ENCODE peak calls at places on chromosomes 16 and 17, in four cellular contexts. Q is OCI-LY7, C is Calu3, R is A549. N is an unnamed sample.

GRCh38 chr17:44793885-44794698 is 35.3 kb downstream of the ADAM11 start:
- DNase-seq in Q (no peak), C (no peak), R (no peak), N (no peak)

GRCh38 chr17:64262125-64262421 is 987 bp downstream of the TEX2 start:
- DNase-seq in Q (no peak), C (no peak), R (no peak), N (no peak)

GRCh38 chr17:57407287-57408063 is 151.2 kb downstream of the MSI2 start:
- DNase-seq in Q (no peak), C (peak), R (no peak), N (no peak)

GRCh38 chr17:49646391-49647255 is 31.3 kb downstream of the SPOP start:
- DNase-seq in Q (no peak), C (peak), R (peak), N (no peak)

GRCh38 chr17:7742729-7743128 is 25.2 kb downstream of the DNAH2 start:
- DNase-seq in Q (no peak), C (no peak), R (no peak), N (no peak)

GRCh38 chr17:31690118-31690517 is 168.9 kb downstream of the COPRS start:
- DNase-seq in Q (no peak), C (no peak), R (no peak), N (no peak)

GRCh38 chr17:2241823-2242222 is 61.8 kb downstream of the SMG6 start:
- DNase-seq in Q (no peak), C (no peak), R (no peak), N (no peak)

GRCh38 chr17:39194985-39195524 is 2.4 kb downstream of the CACNB1 start:
- DNase-seq in Q (no peak), C (no peak), R (no peak), N (no peak)

GRCh38 chr16:56657555-56658430 is at the start of gene MT1F:
- DNase-seq in Q (peak), C (peak), R (peak), N (no peak)

GRCh38 chr16:73304008-73304814 is 256.3 kb upstream of the ZFHX3 start:
- DNase-seq in Q (no peak), C (no peak), R (no peak), N (no peak)

GRCh38 chr16:10368984-10369551 is 16.8 kb upstream of the ATF7IP2 start:
- DNase-seq in Q (peak), C (no peak), R (peak), N (no peak)

GRCh38 chr17:39639566-39640458 is 2.9 kb downstream of the STARD3 start:
- DNase-seq in Q (no peak), C (peak), R (no peak), N (no peak)

GRCh38 chr16:27752241-27752640 is 202.3 kb downstream of the KATNIP start:
- DNase-seq in Q (no peak), C (no peak), R (no peak), N (no peak)

GRCh38 chr16:3283525-3284447 is 495 bp downstream of the ZNF263 start:
- DNase-seq in Q (no peak), C (no peak), R (no peak), N (no peak)

GRCh38 chr16:77422196-77422784 is 12.5 kb downstream of the ADAMTS18 start:
- DNase-seq in Q (no peak), C (no peak), R (no peak), N (no peak)

GRCh38 chr16:21643787-21644186 is 8.6 kb downstream of the IGSF6 start:
- DNase-seq in Q (no peak), C (no peak), R (no peak), N (no peak)

GRCh38 chr16:75062135-75062943 is 54.2 kb downstream of the LDHD start:
- DNase-seq in Q (no peak), C (no peak), R (no peak), N (no peak)

GRCh38 chr17:300881-301280 is 51.7 kb downstream of the RPH3AL start:
- DNase-seq in Q (no peak), C (no peak), R (no peak), N (no peak)

GRCh38 chr17:7041607-7042506 is 2.0 kb downstream of the SLC16A11 start:
- DNase-seq in Q (no peak), C (no peak), R (no peak), N (no peak)

GRCh38 chr16:180921-181667 is 835 bp downstream of the HBQ1 start:
- DNase-seq in Q (peak), C (peak), R (peak), N (peak)

GRCh38 chr17:59365383-59365981 is 34.0 kb downstream of the YPEL2 start:
- DNase-seq in Q (peak), C (no peak), R (no peak), N (no peak)

GRCh38 chr16:35798885-35799426 is 2339.5 kb downstream of the TP53TG3F start:
- DNase-seq in Q (no peak), C (no peak), R (peak), N (no peak)

GRCh38 chr17:40582328-40582901 is 17.1 kb upstream of the CCR7 start:
- DNase-seq in Q (peak), C (peak), R (no peak), N (no peak)

GRCh38 chr17:38604479-38605229 is 1.1 kb downstream of the SRCIN1 start:
- DNase-seq in Q (peak), C (peak), R (peak), N (no peak)

GRCh38 chr16:56625943-56626654 is 518 bp downstream of the MT1E start:
- DNase-seq in Q (no peak), C (no peak), R (no peak), N (no peak)

GRCh38 chr16:29688172-29688571 is 9.2 kb downstream of the QPRT start:
- DNase-seq in Q (no peak), C (no peak), R (no peak), N (no peak)

GRCh38 chr16:29683543-29684090 is 4.6 kb downstream of the QPRT start:
- DNase-seq in Q (no peak), C (no peak), R (no peak), N (no peak)

GRCh38 chr16:29686740-29687327 is 7.9 kb downstream of the QPRT start:
- DNase-seq in Q (no peak), C (no peak), R (no peak), N (no peak)

GRCh38 chr16:29684671-29685070 is 5.7 kb downstream of the QPRT start:
- DNase-seq in Q (no peak), C (no peak), R (no peak), N (no peak)

GRCh38 chr16:29687755-29688154 is 8.8 kb downstream of the QPRT start:
- DNase-seq in Q (no peak), C (no peak), R (no peak), N (no peak)
- TF ChIP-seq CTCF in Q (no peak), C (no peak), R (no peak), N (no peak)

GRCh38 chr17:27578718-27579085 is 52.3 kb upstream of the LGALS9 start:
- DNase-seq in Q (no peak), C (no peak), R (no peak), N (no peak)
- TF ChIP-seq CTCF in Q (no peak), C (no peak), R (no peak), N (no peak)

DNA sequence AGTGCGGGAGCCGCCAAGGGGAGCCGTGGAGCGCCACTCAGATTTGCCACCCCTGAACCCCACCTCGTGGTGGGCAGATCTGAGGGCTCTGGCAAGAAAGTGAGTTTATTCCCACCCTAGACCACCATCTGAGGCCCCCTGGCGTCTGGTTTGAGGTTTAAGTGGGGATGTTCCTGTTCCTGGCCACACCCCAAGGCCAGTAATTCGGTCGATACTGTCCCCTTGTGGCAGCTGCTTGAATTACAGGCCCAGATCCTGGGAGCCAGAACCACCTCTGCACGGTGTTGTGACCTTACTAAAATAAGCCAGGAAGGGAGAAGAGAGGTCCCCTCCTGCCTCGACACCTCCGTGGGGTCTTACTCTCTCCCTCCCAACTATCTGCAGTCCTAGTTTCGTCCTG is 3.3 kb upstream of the LAT start:
- DNase-seq in Q (peak), C (peak), R (peak), N (no peak)
- TF ChIP-seq CTCF in Q (peak), C (no peak), R (peak), N (peak)

DNA sequence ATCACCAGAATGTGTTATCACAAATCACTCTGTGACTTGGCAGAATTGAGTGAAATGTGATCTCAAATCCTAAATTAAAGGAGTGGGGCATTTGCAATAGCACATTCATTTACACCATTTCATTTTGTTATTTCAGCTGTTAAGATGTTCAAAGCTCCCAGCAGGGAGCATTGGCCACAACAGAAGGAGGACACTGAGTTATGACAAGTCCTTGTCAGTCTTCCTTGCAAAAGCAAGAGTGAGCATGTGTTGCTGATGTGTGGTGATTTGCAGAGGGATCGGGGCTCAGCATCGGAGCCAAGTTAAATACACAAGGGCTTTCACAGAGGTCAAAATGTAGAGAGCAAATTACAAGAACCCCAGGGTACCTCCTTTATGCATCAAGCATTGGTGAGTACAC is 372.2 kb upstream of the CDH5 start:
- DNase-seq in Q (no peak), C (no peak), R (no peak), N (no peak)
- TF ChIP-seq CTCF in Q (no peak), C (no peak), R (no peak), N (no peak)

GRCh38 chr16:69108069-69108904 is 2.8 kb downstream of the HAS3 start:
- DNase-seq in Q (no peak), C (peak), R (peak), N (no peak)

GRCh38 chr16:69108905-69109252 is 3.4 kb downstream of the HAS3 start:
- DNase-seq in Q (no peak), C (no peak), R (no peak), N (no peak)

GRCh38 chr16:69105501-69106361 is at the start of gene HAS3:
- DNase-seq in Q (peak), C (peak), R (peak), N (no peak)

GRCh38 chr16:69106491-69107291 is 1.2 kb downstream of the HAS3 start:
- DNase-seq in Q (no peak), C (peak), R (no peak), N (no peak)

GRCh38 chr16:69107311-69107962 is 2.0 kb downstream of the HAS3 start:
- DNase-seq in Q (no peak), C (peak), R (peak), N (no peak)
- TF ChIP-seq CTCF in Q (no peak), C (no peak), R (no peak), N (no peak)

GRCh38 chr17:75033346-75034235 is 13.2 kb downstream of the ATP5PD start:
- DNase-seq in Q (peak), C (peak), R (peak), N (peak)
- TF ChIP-seq CTCF in Q (no peak), C (no peak), R (no peak), N (no peak)

GRCh38 chr16:1495281-1496262 is 2.4 kb downstream of the TELO2 start:
- DNase-seq in Q (no peak), C (no peak), R (no peak), N (no peak)

GRCh38 chr16:1494711-1495110 is 1.6 kb downstream of the TELO2 start:
- DNase-seq in Q (no peak), C (no peak), R (no peak), N (peak)

GRCh38 chr16:1493746-1494094 is 560 bp downstream of the TELO2 start:
- DNase-seq in Q (peak), C (no peak), R (no peak), N (peak)

GRCh38 chr16:1492923-1493745 is at the start of gene TELO2:
- DNase-seq in Q (peak), C (peak), R (peak), N (peak)

DNA sequence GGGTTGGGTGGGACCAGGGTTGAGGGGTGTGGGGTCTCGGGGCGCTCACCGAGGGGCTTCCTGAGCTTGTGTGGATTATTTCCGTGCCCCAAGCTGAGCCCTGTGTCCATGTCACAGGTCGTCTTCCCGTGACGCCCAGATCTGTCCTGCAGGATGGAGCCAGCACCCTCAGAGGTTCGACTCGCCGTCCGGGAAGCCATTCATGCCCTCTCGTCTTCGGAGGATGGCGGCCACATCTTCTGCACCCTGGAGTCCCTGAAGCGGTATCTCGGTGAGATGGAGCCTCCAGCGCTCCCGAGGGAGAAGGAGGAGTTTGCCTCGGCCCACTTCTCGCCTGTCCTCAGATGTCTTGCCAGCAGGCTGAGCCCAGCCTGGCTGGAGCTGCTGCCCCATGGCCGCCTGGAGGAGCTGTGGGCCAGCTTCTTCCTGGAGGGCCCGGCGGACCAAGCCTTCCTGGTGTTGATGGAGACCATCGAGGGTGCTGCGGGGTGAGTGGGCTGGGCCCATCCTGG is 1.0 kb downstream of the TELO2 start:
- DNase-seq in Q (peak), C (no peak), R (peak), N (peak)
- TF ChIP-seq CTCF in Q (no peak), C (no peak), R (peak), N (peak)